ENCODE peak calls at places on chromosomes 16 and 17, in six cellular contexts. Q is GM12878, X is H1, W is K562, J is HCT116, E is HepG2. I is an unnamed sample.

GRCh38 chr17:3012926-3013581 is 50.4 kb downstream of the OR1D5 start:
- DNase-seq in Q (peak; percentile 16), X (peak; percentile 82), W (peak; percentile 46), J (peak; percentile 26), E (peak; percentile 53), I (peak; percentile 86)

GRCh38 chr17:61547113-61547512 is 43.9 kb downstream of the NACA2 start:
- DNase-seq in Q (no peak), X (no peak), W (no peak), J (no peak), E (no peak), I (no peak)

GRCh38 chr17:34198519-34198918 is 56.6 kb upstream of the CCL2 start:
- DNase-seq in Q (no peak), X (no peak), W (no peak), J (no peak), E (no peak), I (no peak)

GRCh38 chr16:2428051-2428786 is 1.0 kb upstream of the CCNF start:
- DNase-seq in Q (no peak), X (peak; percentile 77), W (peak; percentile 87), J (no peak), E (no peak), I (peak; percentile 61)

GRCh38 chr16:18839555-18839954 is 38.2 kb upstream of the ARL6IP1 start:
- DNase-seq in Q (no peak), X (no peak), W (no peak), J (no peak), E (peak; percentile 66), I (no peak)

GRCh38 chr17:40519089-40519775 is 17.8 kb upstream of the TNS4 start:
- DNase-seq in Q (no peak), X (no peak), W (no peak), J (no peak), E (no peak), I (no peak)

GRCh38 chr17:41131979-41132378 is 8.0 kb upstream of the KRTAP4-12 start:
- DNase-seq in Q (no peak), X (no peak), W (no peak), J (peak; percentile 77), E (peak; percentile 23), I (no peak)

GRCh38 chr17:51612692-51613091 is 352.3 kb downstream of the UTP18 start:
- DNase-seq in Q (no peak), X (no peak), W (no peak), J (no peak), E (no peak), I (no peak)

GRCh38 chr17:76726231-76726765 is at the start of gene JMJD6:
- DNase-seq in Q (peak; percentile 86), X (peak; percentile 90), W (peak; percentile 98), J (peak; percentile 97), E (peak; percentile 93), I (peak; percentile 96)

GRCh38 chr17:61232871-61233270 is 166.8 kb upstream of the TBX2 start:
- DNase-seq in Q (no peak), X (no peak), W (no peak), J (no peak), E (no peak), I (no peak)

GRCh38 chr16:82681592-82681991 is 54.8 kb downstream of the CDH13 start:
- DNase-seq in Q (no peak), X (no peak), W (no peak), J (no peak), E (no peak), I (no peak)

GRCh38 chr17:77754956-77755355 is 203.5 kb upstream of the TNRC6C start:
- DNase-seq in Q (no peak), X (no peak), W (no peak), J (no peak), E (no peak), I (no peak)

GRCh38 chr16:12706628-12707027 is 97.1 kb downstream of the CPPED1 start:
- DNase-seq in Q (no peak), X (no peak), W (no peak), J (no peak), E (no peak), I (no peak)

GRCh38 chr17:68780561-68780960 is 174.6 kb downstream of the ABCA8 start:
- DNase-seq in Q (no peak), X (no peak), W (no peak), J (no peak), E (no peak), I (no peak)

GRCh38 chr17:28041844-28042656 is 427 bp upstream of the NLK start:
- DNase-seq in Q (no peak), X (peak; percentile 53), W (no peak), J (no peak), E (no peak), I (no peak)

GRCh38 chr17:77285594-77286390 is 145.0 kb downstream of the SEC14L1 start:
- DNase-seq in Q (no peak), X (no peak), W (no peak), J (no peak), E (peak; percentile 70), I (no peak)

GRCh38 chr17:78986048-78986648 is 6.4 kb upstream of the LGALS3BP start:
- DNase-seq in Q (no peak), X (no peak), W (peak; percentile 82), J (no peak), E (peak; percentile 43), I (no peak)

GRCh38 chr17:27782791-27783206 is 17.5 kb downstream of the NOS2 start:
- DNase-seq in Q (no peak), X (no peak), W (no peak), J (no peak), E (no peak), I (no peak)

GRCh38 chr16:87412996-87413421 is 20.9 kb downstream of the MAP1LC3B start:
- DNase-seq in Q (no peak), X (no peak), W (no peak), J (no peak), E (no peak), I (no peak)

GRCh38 chr16:79790854-79791253 is 190.3 kb upstream of the MAF start:
- DNase-seq in Q (no peak), X (no peak), W (no peak), J (no peak), E (no peak), I (no peak)

GRCh38 chr17:78759203-78759968 is 22.7 kb downstream of the CYTH1 start:
- DNase-seq in Q (no peak), X (no peak), W (peak; percentile 47), J (no peak), E (no peak), I (no peak)

GRCh38 chr16:317583-317982 is 34.6 kb downstream of the PDIA2 start:
- DNase-seq in Q (no peak), X (no peak), W (no peak), J (no peak), E (no peak), I (no peak)

GRCh38 chr17:13297198-13297597 is 279.4 kb upstream of the ELAC2 start:
- DNase-seq in Q (no peak), X (no peak), W (no peak), J (no peak), E (peak; percentile 7), I (no peak)

GRCh38 chr16:14496047-14496770 is 133.9 kb downstream of the PARN start:
- DNase-seq in Q (no peak), X (no peak), W (no peak), J (no peak), E (no peak), I (no peak)

DNA sequence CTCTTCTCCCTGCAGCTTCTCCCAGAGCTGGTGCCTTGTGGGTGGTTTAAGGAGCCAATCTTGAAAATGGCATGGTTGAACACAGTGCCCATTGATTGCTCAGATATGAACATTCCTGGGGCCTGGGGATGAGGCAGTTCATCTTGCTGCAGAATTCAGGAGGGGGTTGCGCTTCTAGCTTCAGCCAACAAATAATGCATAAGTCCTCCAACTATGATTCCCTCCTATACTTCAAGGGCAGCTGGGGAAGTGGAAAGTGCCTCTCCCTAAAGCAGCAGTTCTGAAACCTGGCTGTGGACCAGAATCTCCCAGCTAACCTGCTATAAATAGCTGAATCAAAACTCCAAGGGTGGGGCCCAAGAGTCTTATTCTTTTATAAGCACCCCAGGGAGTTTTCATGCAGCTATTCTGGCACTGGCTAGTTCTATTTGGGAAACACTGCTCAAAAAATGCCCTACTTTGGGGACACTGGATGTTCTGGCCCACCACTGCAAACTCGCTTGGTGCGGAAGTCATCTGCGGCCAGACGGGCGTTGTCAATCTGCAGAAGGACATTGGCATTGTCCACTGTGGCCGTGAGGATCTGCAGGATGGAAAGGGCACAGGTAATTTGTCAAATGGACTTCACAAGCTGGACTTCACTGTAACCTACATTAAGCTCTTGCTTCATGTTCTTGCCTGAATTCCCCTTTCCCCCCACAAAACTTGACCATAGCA is 130.3 kb downstream of the CCDC144A start:
- DNase-seq in Q (no peak), X (no peak), W (no peak), J (no peak), E (no peak), I (no peak)
- TF ChIP-seq ATF3 in Q (no peak), X (no peak), W (no peak), J (no peak), E (no peak), I (no peak)

DNA sequence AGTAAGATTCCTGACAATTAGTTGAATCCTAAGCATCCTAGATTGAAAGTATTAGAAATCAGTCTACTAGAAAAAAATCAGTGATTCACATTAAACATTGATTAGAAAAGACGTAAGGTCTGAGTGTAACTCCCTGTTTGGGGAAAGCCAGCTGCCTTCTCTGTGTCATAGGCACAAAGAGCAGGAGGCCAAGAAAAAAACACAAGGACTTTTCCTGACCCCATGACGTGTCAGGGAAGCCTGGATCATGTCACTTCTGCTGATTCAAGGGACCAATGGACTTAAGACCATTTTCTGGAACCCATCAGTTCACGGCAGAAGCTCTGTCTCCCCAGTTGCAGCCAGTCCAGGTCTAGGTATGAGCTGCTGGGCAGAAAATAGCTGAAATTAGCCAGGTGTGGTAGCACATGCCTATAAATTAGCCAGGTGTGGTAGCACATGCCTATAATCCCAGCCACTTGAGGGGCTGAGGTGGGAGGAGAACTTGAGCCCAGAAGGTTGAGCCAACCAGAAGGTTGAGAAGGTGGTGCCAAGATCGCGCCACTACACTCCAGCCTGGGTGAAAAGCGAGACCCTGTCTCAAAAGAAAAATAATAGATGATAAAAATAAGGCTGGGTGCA is 35.9 kb downstream of the RANBP10 start:
- DNase-seq in Q (no peak), X (no peak), W (no peak), J (no peak), E (no peak), I (no peak)
- TF ChIP-seq ATF3 in Q (no peak), X (no peak), W (no peak), J (no peak), E (no peak), I (no peak)

GRCh38 chr17:19728114-19728495 is 11.7 kb upstream of the SLC47A2 start:
- DNase-seq in Q (no peak), X (no peak), W (no peak), J (no peak), E (peak; percentile 44), I (no peak)

GRCh38 chr17:19727466-19728113 is 11.2 kb upstream of the SLC47A2 start:
- DNase-seq in Q (no peak), X (no peak), W (no peak), J (no peak), E (no peak), I (no peak)

GRCh38 chr17:19724501-19725420 is 8.4 kb upstream of the SLC47A2 start:
- DNase-seq in Q (no peak), X (no peak), W (no peak), J (no peak), E (no peak), I (no peak)

GRCh38 chr17:19725486-19725885 is 9.1 kb upstream of the SLC47A2 start:
- DNase-seq in Q (no peak), X (no peak), W (no peak), J (no peak), E (no peak), I (no peak)

GRCh38 chr17:19726615-19727376 is 10.4 kb upstream of the SLC47A2 start:
- DNase-seq in Q (no peak), X (no peak), W (no peak), J (no peak), E (no peak), I (no peak)
- TF ChIP-seq ATF3 in Q (no peak), X (no peak), W (no peak), J (no peak), E (no peak), I (no peak)

GRCh38 chr16:8751481-8752311 is 45.7 kb downstream of the TMEM186 start:
- DNase-seq in Q (no peak), X (no peak), W (no peak), J (peak; percentile 12), E (peak; percentile 76), I (no peak)
- TF ChIP-seq ATF3 in Q (no peak), X (no peak), W (no peak), J (no peak), E (no peak), I (no peak)